ENCODE peak calls at places on chromosomes 6 and 20, in six cellular contexts. One of them, this sample, is unnamed.

GRCh38 chr20:57513199-57513598 is 11.7 kb downstream of the CTCFL start:
- DNase-seq in neural progenitor cell: no peak
- DNase-seq in keratinocyte: no peak
- DNase-seq in astrocyte of the spinal cord: peak; percentile 2
- DNase-seq in psoas muscle: no peak
- DNase-seq in lung: no peak
- DNase-seq in this sample: no peak

GRCh38 chr6:72746276-72746675 is 124.4 kb downstream of the KCNQ5 start:
- DNase-seq in neural progenitor cell: no peak
- DNase-seq in keratinocyte: no peak
- DNase-seq in astrocyte of the spinal cord: peak; percentile 29
- DNase-seq in psoas muscle: no peak
- DNase-seq in lung: no peak
- DNase-seq in this sample: no peak

GRCh38 chr20:13545755-13546154 is 93.0 kb downstream of the TASP1 start:
- DNase-seq in neural progenitor cell: no peak
- DNase-seq in keratinocyte: no peak
- DNase-seq in astrocyte of the spinal cord: no peak
- DNase-seq in psoas muscle: no peak
- DNase-seq in lung: no peak
- DNase-seq in this sample: no peak

GRCh38 chr6:98816799-98817198 is 17.6 kb upstream of the POU3F2 start:
- DNase-seq in neural progenitor cell: no peak
- DNase-seq in keratinocyte: no peak
- DNase-seq in astrocyte of the spinal cord: no peak
- DNase-seq in psoas muscle: no peak
- DNase-seq in lung: no peak
- DNase-seq in this sample: no peak

GRCh38 chr6:104705095-104705707 is 154.5 kb downstream of the HACE1 start:
- DNase-seq in neural progenitor cell: no peak
- DNase-seq in keratinocyte: peak; percentile 26
- DNase-seq in astrocyte of the spinal cord: peak; percentile 91
- DNase-seq in psoas muscle: no peak
- DNase-seq in lung: no peak
- DNase-seq in this sample: no peak

GRCh38 chr20:11229772-11230171 is 556.0 kb upstream of the JAG1 start:
- DNase-seq in neural progenitor cell: peak; percentile 37
- DNase-seq in keratinocyte: peak; percentile 21
- DNase-seq in astrocyte of the spinal cord: peak; percentile 93
- DNase-seq in psoas muscle: peak; percentile 48
- DNase-seq in lung: peak; percentile 45
- DNase-seq in this sample: peak; percentile 77

GRCh38 chr6:80132942-80133517 is 26.6 kb downstream of the BCKDHB start:
- DNase-seq in neural progenitor cell: peak; percentile 47
- DNase-seq in keratinocyte: peak; percentile 26
- DNase-seq in astrocyte of the spinal cord: peak; percentile 69
- DNase-seq in psoas muscle: no peak
- DNase-seq in lung: peak; percentile 66
- DNase-seq in this sample: peak; percentile 40

GRCh38 chr20:63857751-63858392 is 3.4 kb upstream of the ABHD16B start:
- DNase-seq in neural progenitor cell: no peak
- DNase-seq in keratinocyte: no peak
- DNase-seq in astrocyte of the spinal cord: peak; percentile 35
- DNase-seq in psoas muscle: no peak
- DNase-seq in lung: no peak
- DNase-seq in this sample: no peak

GRCh38 chr20:23826541-23827018 is at the start of gene CST2:
- DNase-seq in neural progenitor cell: no peak
- DNase-seq in keratinocyte: no peak
- DNase-seq in astrocyte of the spinal cord: no peak
- DNase-seq in psoas muscle: no peak
- DNase-seq in lung: no peak
- DNase-seq in this sample: no peak

GRCh38 chr20:37342231-37343177 is 3.4 kb upstream of the SRC start:
- DNase-seq in neural progenitor cell: peak; percentile 26
- DNase-seq in keratinocyte: no peak
- DNase-seq in astrocyte of the spinal cord: no peak
- DNase-seq in psoas muscle: no peak
- DNase-seq in lung: no peak
- DNase-seq in this sample: no peak

GRCh38 chr6:139240161-139241010 is 51.4 kb downstream of the TXLNB start:
- DNase-seq in neural progenitor cell: no peak
- DNase-seq in keratinocyte: no peak
- DNase-seq in astrocyte of the spinal cord: peak; percentile 93
- DNase-seq in psoas muscle: no peak
- DNase-seq in lung: no peak
- DNase-seq in this sample: no peak

GRCh38 chr6:1024587-1024986 is 287.3 kb upstream of the FOXQ1 start:
- DNase-seq in neural progenitor cell: no peak
- DNase-seq in keratinocyte: no peak
- DNase-seq in astrocyte of the spinal cord: peak; percentile 95
- DNase-seq in psoas muscle: no peak
- DNase-seq in lung: peak; percentile 27
- DNase-seq in this sample: no peak

DNA sequence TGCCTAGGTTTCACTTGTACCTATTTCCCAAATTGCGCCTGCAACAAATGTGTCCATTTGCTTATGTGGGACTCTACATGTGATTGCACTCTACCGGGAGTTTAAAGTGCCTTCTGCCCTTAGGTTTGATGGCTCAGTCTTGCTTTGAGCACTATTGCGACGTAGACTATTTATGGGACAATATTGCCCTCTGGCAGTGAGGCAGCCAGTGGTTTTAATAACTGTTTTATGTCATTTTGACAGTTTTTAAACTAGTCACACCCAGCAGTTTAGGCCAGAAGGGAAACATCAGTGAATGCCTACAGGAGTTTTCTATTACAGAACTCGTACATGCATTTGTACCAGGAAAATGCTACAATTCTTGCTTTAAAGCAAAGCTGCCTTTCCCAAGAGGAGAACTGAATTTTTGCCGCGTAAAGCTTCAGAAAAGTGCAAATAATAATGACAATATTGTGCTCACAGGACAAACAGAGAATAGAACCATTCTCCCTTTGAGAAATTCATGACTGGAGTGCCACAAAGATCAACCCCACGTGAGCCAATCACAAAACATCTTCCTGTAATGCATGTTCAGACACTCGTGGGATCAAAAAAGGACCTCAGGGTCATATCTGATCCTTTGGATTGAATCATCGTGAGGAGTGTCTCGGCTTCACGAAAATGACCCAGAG is 813.6 kb downstream of the KIF16B start:
- DNase-seq in neural progenitor cell: no peak
- DNase-seq in keratinocyte: no peak
- DNase-seq in astrocyte of the spinal cord: no peak
- DNase-seq in psoas muscle: no peak
- DNase-seq in lung: no peak
- DNase-seq in this sample: no peak
- TF ChIP-seq CTCF in neural progenitor cell: no peak
- TF ChIP-seq CTCF in keratinocyte: peak; percentile 18
- TF ChIP-seq CTCF in astrocyte of the spinal cord: no peak
- TF ChIP-seq CTCF in psoas muscle: no peak
- TF ChIP-seq CTCF in lung: no peak
- TF ChIP-seq CTCF in this sample: no peak

GRCh38 chr6:7594579-7595125 is 4.7 kb downstream of the SNRNP48 start:
- DNase-seq in neural progenitor cell: no peak
- DNase-seq in keratinocyte: no peak
- DNase-seq in astrocyte of the spinal cord: no peak
- DNase-seq in psoas muscle: no peak
- DNase-seq in lung: no peak
- DNase-seq in this sample: no peak
- TF ChIP-seq CTCF in neural progenitor cell: no peak
- TF ChIP-seq CTCF in keratinocyte: no peak
- TF ChIP-seq CTCF in astrocyte of the spinal cord: no peak
- TF ChIP-seq CTCF in psoas muscle: no peak
- TF ChIP-seq CTCF in lung: no peak
- TF ChIP-seq CTCF in this sample: no peak

GRCh38 chr6:169950558-169950957 is 199.1 kb downstream of the ERMARD start:
- DNase-seq in neural progenitor cell: peak; percentile 44
- DNase-seq in keratinocyte: no peak
- DNase-seq in astrocyte of the spinal cord: no peak
- DNase-seq in psoas muscle: no peak
- DNase-seq in lung: peak; percentile 29
- DNase-seq in this sample: peak; percentile 29
- TF ChIP-seq CTCF in neural progenitor cell: peak; percentile 50
- TF ChIP-seq CTCF in keratinocyte: peak; percentile 79
- TF ChIP-seq CTCF in astrocyte of the spinal cord: no peak
- TF ChIP-seq CTCF in psoas muscle: peak; percentile 29
- TF ChIP-seq CTCF in lung: peak; percentile 1
- TF ChIP-seq CTCF in this sample: no peak

GRCh38 chr20:60073086-60073485 is 114.9 kb downstream of the CDH26 start:
- DNase-seq in neural progenitor cell: no peak
- DNase-seq in keratinocyte: no peak
- DNase-seq in astrocyte of the spinal cord: no peak
- DNase-seq in psoas muscle: no peak
- DNase-seq in lung: no peak
- DNase-seq in this sample: no peak
- TF ChIP-seq CTCF in neural progenitor cell: no peak
- TF ChIP-seq CTCF in keratinocyte: no peak
- TF ChIP-seq CTCF in astrocyte of the spinal cord: no peak
- TF ChIP-seq CTCF in psoas muscle: no peak
- TF ChIP-seq CTCF in lung: no peak
- TF ChIP-seq CTCF in this sample: no peak

GRCh38 chr20:380763-381580 is 412 bp downstream of the TRIB3 start:
- DNase-seq in neural progenitor cell: peak; percentile 79
- DNase-seq in keratinocyte: no peak
- DNase-seq in astrocyte of the spinal cord: peak; percentile 58
- DNase-seq in psoas muscle: peak; percentile 63
- DNase-seq in lung: peak; percentile 69
- DNase-seq in this sample: peak; percentile 85
- TF ChIP-seq CTCF in neural progenitor cell: peak; percentile 19
- TF ChIP-seq CTCF in keratinocyte: no peak
- TF ChIP-seq CTCF in astrocyte of the spinal cord: peak; percentile 6
- TF ChIP-seq CTCF in psoas muscle: no peak
- TF ChIP-seq CTCF in lung: no peak
- TF ChIP-seq CTCF in this sample: no peak

GRCh38 chr6:31897612-31898199 is at the start of gene EHMT2:
- DNase-seq in neural progenitor cell: peak; percentile 96
- DNase-seq in keratinocyte: no peak
- DNase-seq in astrocyte of the spinal cord: peak; percentile 81
- DNase-seq in psoas muscle: peak; percentile 93
- DNase-seq in lung: peak; percentile 85
- DNase-seq in this sample: peak; percentile 97
- TF ChIP-seq CTCF in neural progenitor cell: no peak
- TF ChIP-seq CTCF in keratinocyte: no peak
- TF ChIP-seq CTCF in astrocyte of the spinal cord: no peak
- TF ChIP-seq CTCF in psoas muscle: peak; percentile 6
- TF ChIP-seq CTCF in lung: no peak
- TF ChIP-seq CTCF in this sample: no peak

This sample was measured in Calu3.